ENCODE peak calls at places on chromosomes 4 and X, in four cellular contexts. One of them, this sample, is unnamed. For H3K36me3, the result is how much of the 10 kb centered on the place peaks cover.

GRCh38 chr4:127335732-127336131 is 297.0 kb upstream of the INTU start:
- DNase-seq in bronchial epithelial cell: no peak
- DNase-seq in endothelial cell of umbilical vein: no peak
- DNase-seq in kidney: no peak
- DNase-seq in this sample: no peak

GRCh38 chr4:140078366-140078765 is 75.6 kb downstream of the MAML3 start:
- DNase-seq in kidney: no peak
- DNase-seq in bronchial epithelial cell: no peak
- DNase-seq in endothelial cell of umbilical vein: no peak
- DNase-seq in this sample: no peak

GRCh38 chr4:102828497-102828808 is 1.1 kb upstream of the UBE2D3 start:
- DNase-seq in bronchial epithelial cell: no peak
- DNase-seq in endothelial cell of umbilical vein: no peak
- DNase-seq in kidney: no peak
- DNase-seq in this sample: no peak

GRCh38 chr4:147481577-147482109 is 746 bp downstream of the EDNRA start:
- DNase-seq in bronchial epithelial cell: no peak
- DNase-seq in endothelial cell of umbilical vein: no peak
- DNase-seq in kidney: no peak
- DNase-seq in this sample: no peak

GRCh38 chr4:74796631-74797030 is 2.3 kb upstream of the BTC start:
- DNase-seq in bronchial epithelial cell: peak
- DNase-seq in kidney: no peak
- DNase-seq in endothelial cell of umbilical vein: no peak
- DNase-seq in this sample: no peak

GRCh38 chrX:8242431-8242830 is 71.4 kb upstream of the VCX2 start:
- DNase-seq in kidney: no peak
- DNase-seq in endothelial cell of umbilical vein: no peak
- DNase-seq in bronchial epithelial cell: no peak
- DNase-seq in this sample: no peak

GRCh38 chr4:7171191-7171900 is 21.0 kb upstream of the SORCS2 start:
- DNase-seq in endothelial cell of umbilical vein: no peak
- DNase-seq in kidney: no peak
- DNase-seq in bronchial epithelial cell: peak
- DNase-seq in this sample: no peak

GRCh38 chrX:51608766-51609165 is 9.9 kb downstream of the CENPVL3 start:
- DNase-seq in endothelial cell of umbilical vein: no peak
- DNase-seq in kidney: no peak
- DNase-seq in bronchial epithelial cell: no peak
- DNase-seq in this sample: no peak

GRCh38 chr4:75637176-75637575 is 6.8 kb upstream of the CDKL2 start:
- DNase-seq in bronchial epithelial cell: peak
- DNase-seq in kidney: no peak
- DNase-seq in endothelial cell of umbilical vein: no peak
- DNase-seq in this sample: no peak

GRCh38 chr4:87060957-87061356 is 126.1 kb downstream of the AFF1 start:
- DNase-seq in bronchial epithelial cell: peak
- DNase-seq in kidney: no peak
- DNase-seq in endothelial cell of umbilical vein: no peak
- DNase-seq in this sample: no peak

GRCh38 chr4:142044271-142044670 is 407.9 kb downstream of the IL15 start:
- DNase-seq in bronchial epithelial cell: peak
- DNase-seq in endothelial cell of umbilical vein: no peak
- DNase-seq in kidney: no peak
- DNase-seq in this sample: no peak

GRCh38 chrX:8906299-8906698 is 105.1 kb upstream of the FAM9A start:
- DNase-seq in kidney: no peak
- DNase-seq in bronchial epithelial cell: no peak
- DNase-seq in endothelial cell of umbilical vein: no peak
- DNase-seq in this sample: no peak

GRCh38 chr4:7976025-7976424 is 36.4 kb upstream of the AFAP1 start:
- DNase-seq in kidney: no peak
- DNase-seq in bronchial epithelial cell: no peak
- DNase-seq in endothelial cell of umbilical vein: no peak
- DNase-seq in this sample: no peak

GRCh38 chr4:120731561-120731960 is 191.0 kb downstream of the PRDM5 start:
- DNase-seq in endothelial cell of umbilical vein: no peak
- DNase-seq in bronchial epithelial cell: peak
- DNase-seq in kidney: no peak
- DNase-seq in this sample: no peak

GRCh38 chrX:85107407-85107806 is 103.7 kb downstream of the APOOL start:
- DNase-seq in kidney: peak
- DNase-seq in endothelial cell of umbilical vein: no peak
- DNase-seq in bronchial epithelial cell: peak
- DNase-seq in this sample: no peak

GRCh38 chrX:69605521-69605920 is 10.4 kb upstream of the EDA start:
- DNase-seq in endothelial cell of umbilical vein: no peak
- DNase-seq in bronchial epithelial cell: no peak
- DNase-seq in kidney: no peak
- DNase-seq in this sample: no peak

GRCh38 chrX:40095588-40096394 is 2.0 kb downstream of the BCOR start:
- DNase-seq in kidney: peak
- DNase-seq in endothelial cell of umbilical vein: peak
- DNase-seq in bronchial epithelial cell: no peak
- DNase-seq in this sample: no peak

GRCh38 chr4:89757154-89757723 is 79.7 kb downstream of the SNCA start:
- DNase-seq in kidney: no peak
- DNase-seq in endothelial cell of umbilical vein: no peak
- DNase-seq in bronchial epithelial cell: no peak
- DNase-seq in this sample: no peak

GRCh38 chr4:168098257-168098717 is 6.0 kb downstream of the ANXA10 start:
- DNase-seq in bronchial epithelial cell: peak
- DNase-seq in kidney: no peak
- DNase-seq in endothelial cell of umbilical vein: peak
- DNase-seq in this sample: no peak

GRCh38 chr4:121656269-121656641 is 40.5 kb downstream of the ANXA5 start:
- DNase-seq in kidney: no peak
- DNase-seq in bronchial epithelial cell: peak
- DNase-seq in endothelial cell of umbilical vein: peak
- DNase-seq in this sample: peak

GRCh38 chr4:123824524-123824923 is 427.9 kb downstream of the SPRY1 start:
- DNase-seq in bronchial epithelial cell: no peak
- DNase-seq in endothelial cell of umbilical vein: no peak
- DNase-seq in kidney: no peak
- DNase-seq in this sample: no peak

DNA sequence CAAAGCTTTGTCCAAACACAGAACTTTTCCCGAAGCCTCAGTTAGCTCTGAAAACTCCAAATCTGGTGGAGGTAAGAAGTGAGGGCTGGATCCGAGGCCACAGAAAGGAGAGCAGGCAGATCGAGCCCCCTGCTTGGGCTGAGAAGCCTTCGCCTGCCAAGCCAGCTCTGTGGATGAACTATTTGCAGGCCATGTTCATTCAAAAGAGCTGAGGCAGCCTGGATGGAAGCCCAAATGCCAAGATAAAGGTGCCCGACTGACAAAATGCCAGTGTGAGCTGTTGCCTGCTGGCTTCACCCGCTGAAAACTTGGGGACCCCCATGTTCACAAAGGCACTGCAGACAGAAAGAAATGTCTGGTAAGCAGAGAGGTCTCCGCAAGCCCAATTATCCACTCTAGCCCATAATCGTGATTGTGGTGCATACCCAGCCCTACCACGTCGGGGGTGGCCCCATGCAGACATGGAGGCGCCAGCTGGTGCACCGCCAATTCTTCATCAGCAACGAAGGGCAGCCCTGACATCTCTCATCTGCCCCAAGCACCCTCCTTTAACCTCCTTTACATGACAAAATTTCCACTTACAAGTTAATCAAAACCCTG is 13.0 kb upstream of the SMIM20 start:
- DNase-seq in bronchial epithelial cell: no peak
- DNase-seq in endothelial cell of umbilical vein: no peak
- DNase-seq in kidney: no peak
- DNase-seq in this sample: no peak
- H3K36me3 ChIP-seq in bronchial epithelial cell: under half
- H3K36me3 ChIP-seq in endothelial cell of umbilical vein: under half
- H3K36me3 ChIP-seq in kidney: under half
- H3K36me3 ChIP-seq in this sample: under half

GRCh38 chr4:42306221-42307109 is 90.8 kb upstream of the SHISA3 start:
- DNase-seq in bronchial epithelial cell: no peak
- DNase-seq in kidney: no peak
- DNase-seq in endothelial cell of umbilical vein: no peak
- DNase-seq in this sample: no peak

GRCh38 chr4:42302348-42302747 is 94.9 kb upstream of the SHISA3 start:
- DNase-seq in kidney: no peak
- DNase-seq in endothelial cell of umbilical vein: peak
- DNase-seq in bronchial epithelial cell: no peak
- DNase-seq in this sample: peak
- TF ChIP-seq CTCF in kidney: peak
- TF ChIP-seq CTCF in endothelial cell of umbilical vein: no peak
- TF ChIP-seq CTCF in bronchial epithelial cell: peak
- TF ChIP-seq CTCF in this sample: peak

GRCh38 chrX:71298119-71298518 is 3.4 kb upstream of the ITGB1BP2 start:
- DNase-seq in kidney: no peak
- DNase-seq in bronchial epithelial cell: no peak
- DNase-seq in endothelial cell of umbilical vein: no peak
- DNase-seq in this sample: no peak
- H3K36me3 ChIP-seq in kidney: under half
- H3K36me3 ChIP-seq in bronchial epithelial cell: under half
- H3K36me3 ChIP-seq in endothelial cell of umbilical vein: under half
- H3K36me3 ChIP-seq in this sample: under half

DNA sequence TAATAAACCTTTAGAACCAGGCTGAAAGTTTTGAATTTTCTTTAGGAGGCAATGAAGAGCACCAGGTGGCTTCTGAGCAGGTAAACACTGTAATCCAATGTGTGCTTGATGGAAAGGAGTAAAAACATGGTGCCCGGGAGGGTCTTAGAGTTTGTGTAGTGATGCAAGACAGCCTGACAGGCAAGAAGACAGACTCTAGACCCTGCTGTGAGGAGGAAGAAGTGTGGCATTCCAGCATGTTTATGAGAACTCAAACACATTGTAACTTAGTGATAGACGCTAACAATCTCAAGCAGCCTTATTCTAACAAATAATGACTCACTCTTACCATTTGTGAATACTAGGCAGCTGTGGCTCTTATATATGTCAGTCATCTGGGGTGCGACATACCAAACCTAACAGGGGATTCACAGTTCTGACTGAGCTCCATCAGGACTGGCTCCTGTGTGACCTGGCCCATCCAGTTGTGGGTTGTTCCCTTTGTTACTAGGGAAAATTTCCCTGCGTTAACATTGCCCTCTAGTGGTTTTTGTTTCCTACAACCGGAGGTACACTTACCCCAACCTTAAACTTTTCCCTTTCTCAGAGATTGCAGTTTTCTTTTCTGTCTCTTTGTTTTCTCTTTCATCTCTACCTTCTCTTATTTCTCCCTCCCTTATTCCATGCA is 53.8 kb downstream of the VSIG4 start:
- DNase-seq in bronchial epithelial cell: peak
- DNase-seq in kidney: no peak
- DNase-seq in endothelial cell of umbilical vein: peak
- DNase-seq in this sample: peak
- TF ChIP-seq CTCF in bronchial epithelial cell: peak
- TF ChIP-seq CTCF in kidney: peak
- TF ChIP-seq CTCF in endothelial cell of umbilical vein: peak
- TF ChIP-seq CTCF in this sample: peak

GRCh38 chr4:24535399-24535798 is 49.0 kb downstream of the DHX15 start:
- DNase-seq in kidney: no peak
- DNase-seq in endothelial cell of umbilical vein: no peak
- DNase-seq in bronchial epithelial cell: no peak
- DNase-seq in this sample: no peak
- H3K36me3 ChIP-seq in kidney: under half
- H3K36me3 ChIP-seq in endothelial cell of umbilical vein: under half
- H3K36me3 ChIP-seq in bronchial epithelial cell: under half
- H3K36me3 ChIP-seq in this sample: under half

This sample was measured in Caco-2.